ENCODE peak calls at places on chromosome 5, in five cellular contexts. One of them, this sample, is unnamed.

GRCh38 chr5:160467555-160468418 is 46.1 kb downstream of the PTTG1 start:
- DNase-seq in Panc1: peak
- DNase-seq in CD4-positive, alpha-beta memory T cell: peak
- DNase-seq in HCT116: no peak
- DNase-seq in fibroblast of lung: peak
- DNase-seq in this sample: peak

GRCh38 chr5:120605325-120606079 is 141.4 kb downstream of the PRR16 start:
- DNase-seq in CD4-positive, alpha-beta memory T cell: no peak
- DNase-seq in HCT116: no peak
- DNase-seq in fibroblast of lung: no peak
- DNase-seq in Panc1: no peak
- DNase-seq in this sample: no peak

GRCh38 chr5:39502704-39503103 is 77.9 kb upstream of the DAB2 start:
- DNase-seq in fibroblast of lung: no peak
- DNase-seq in Panc1: no peak
- DNase-seq in CD4-positive, alpha-beta memory T cell: no peak
- DNase-seq in HCT116: no peak
- DNase-seq in this sample: no peak

GRCh38 chr5:77316871-77317661 is 106.6 kb downstream of the PDE8B start:
- DNase-seq in HCT116: no peak
- DNase-seq in Panc1: no peak
- DNase-seq in fibroblast of lung: peak
- DNase-seq in CD4-positive, alpha-beta memory T cell: no peak
- DNase-seq in this sample: no peak

GRCh38 chr5:173242675-173243085 is 7.7 kb upstream of the NKX2-5 start:
- DNase-seq in Panc1: no peak
- DNase-seq in CD4-positive, alpha-beta memory T cell: no peak
- DNase-seq in fibroblast of lung: no peak
- DNase-seq in HCT116: no peak
- DNase-seq in this sample: no peak

GRCh38 chr5:80269991-80270438 is 14.2 kb upstream of the SERINC5 start:
- DNase-seq in Panc1: no peak
- DNase-seq in CD4-positive, alpha-beta memory T cell: peak
- DNase-seq in fibroblast of lung: no peak
- DNase-seq in HCT116: no peak
- DNase-seq in this sample: peak

GRCh38 chr5:45521067-45521466 is 175.1 kb downstream of the HCN1 start:
- DNase-seq in Panc1: no peak
- DNase-seq in fibroblast of lung: peak
- DNase-seq in CD4-positive, alpha-beta memory T cell: no peak
- DNase-seq in HCT116: peak
- DNase-seq in this sample: no peak

GRCh38 chr5:76849767-76850291 is at the start of gene S100Z:
- DNase-seq in fibroblast of lung: no peak
- DNase-seq in HCT116: no peak
- DNase-seq in CD4-positive, alpha-beta memory T cell: peak
- DNase-seq in Panc1: no peak
- DNase-seq in this sample: peak

GRCh38 chr5:135993894-135994514 is 34.8 kb upstream of the TGFBI start:
- DNase-seq in HCT116: no peak
- DNase-seq in fibroblast of lung: peak
- DNase-seq in Panc1: no peak
- DNase-seq in CD4-positive, alpha-beta memory T cell: no peak
- DNase-seq in this sample: no peak

GRCh38 chr5:171913987-171914273 is 92.5 kb downstream of the FBXW11 start:
- DNase-seq in fibroblast of lung: peak
- DNase-seq in CD4-positive, alpha-beta memory T cell: no peak
- DNase-seq in Panc1: no peak
- DNase-seq in HCT116: no peak
- DNase-seq in this sample: no peak

GRCh38 chr5:102911973-102912372 is 156.9 kb downstream of the PAM start:
- DNase-seq in fibroblast of lung: peak
- DNase-seq in HCT116: peak
- DNase-seq in Panc1: no peak
- DNase-seq in CD4-positive, alpha-beta memory T cell: no peak
- DNase-seq in this sample: no peak

GRCh38 chr5:72658161-72658560 is 151.0 kb upstream of the ZNF366 start:
- DNase-seq in Panc1: no peak
- DNase-seq in CD4-positive, alpha-beta memory T cell: no peak
- DNase-seq in HCT116: no peak
- DNase-seq in fibroblast of lung: no peak
- DNase-seq in this sample: no peak

GRCh38 chr5:96629774-96630173 is 32.4 kb upstream of the CAST start:
- DNase-seq in HCT116: peak
- DNase-seq in fibroblast of lung: peak
- DNase-seq in Panc1: peak
- DNase-seq in CD4-positive, alpha-beta memory T cell: no peak
- DNase-seq in this sample: no peak

GRCh38 chr5:180901204-180902009 is 2.4 kb downstream of the BTNL8 start:
- DNase-seq in fibroblast of lung: no peak
- DNase-seq in CD4-positive, alpha-beta memory T cell: no peak
- DNase-seq in Panc1: no peak
- DNase-seq in HCT116: no peak
- DNase-seq in this sample: no peak

GRCh38 chr5:31106742-31107546 is 86.5 kb upstream of the CDH6 start:
- DNase-seq in Panc1: no peak
- DNase-seq in HCT116: no peak
- DNase-seq in fibroblast of lung: peak
- DNase-seq in CD4-positive, alpha-beta memory T cell: no peak
- DNase-seq in this sample: no peak

GRCh38 chr5:73433982-73434342 is 14.6 kb downstream of the FOXD1 start:
- DNase-seq in Panc1: no peak
- DNase-seq in fibroblast of lung: peak
- DNase-seq in HCT116: no peak
- DNase-seq in CD4-positive, alpha-beta memory T cell: no peak
- DNase-seq in this sample: no peak

GRCh38 chr5:91359957-91360609 is 23.0 kb downstream of the ARRDC3 start:
- DNase-seq in HCT116: no peak
- DNase-seq in CD4-positive, alpha-beta memory T cell: no peak
- DNase-seq in fibroblast of lung: no peak
- DNase-seq in Panc1: no peak
- DNase-seq in this sample: no peak

GRCh38 chr5:56299212-56299611 is 66.1 kb upstream of the ANKRD55 start:
- DNase-seq in fibroblast of lung: no peak
- DNase-seq in Panc1: no peak
- DNase-seq in HCT116: no peak
- DNase-seq in CD4-positive, alpha-beta memory T cell: no peak
- DNase-seq in this sample: no peak

GRCh38 chr5:128693779-128694178 is 155.7 kb upstream of the FBN2 start:
- DNase-seq in fibroblast of lung: no peak
- DNase-seq in HCT116: no peak
- DNase-seq in CD4-positive, alpha-beta memory T cell: no peak
- DNase-seq in Panc1: no peak
- DNase-seq in this sample: no peak

GRCh38 chr5:174775071-174775470 is 50.7 kb downstream of the MSX2 start:
- DNase-seq in CD4-positive, alpha-beta memory T cell: no peak
- DNase-seq in HCT116: no peak
- DNase-seq in Panc1: no peak
- DNase-seq in fibroblast of lung: no peak
- DNase-seq in this sample: no peak

GRCh38 chr5:124477577-124477976 is 268.9 kb downstream of the ZNF608 start:
- DNase-seq in CD4-positive, alpha-beta memory T cell: no peak
- DNase-seq in fibroblast of lung: no peak
- DNase-seq in Panc1: no peak
- DNase-seq in HCT116: no peak
- DNase-seq in this sample: no peak

GRCh38 chr5:83900307-83900706 is 179.7 kb upstream of the HAPLN1 start:
- DNase-seq in Panc1: no peak
- DNase-seq in CD4-positive, alpha-beta memory T cell: no peak
- DNase-seq in fibroblast of lung: no peak
- DNase-seq in HCT116: no peak
- DNase-seq in this sample: no peak

GRCh38 chr5:89279458-89280036 is 396.6 kb upstream of the MEF2C start:
- DNase-seq in Panc1: no peak
- DNase-seq in fibroblast of lung: no peak
- DNase-seq in CD4-positive, alpha-beta memory T cell: no peak
- DNase-seq in HCT116: no peak
- DNase-seq in this sample: no peak

GRCh38 chr5:38500861-38501260 is 55.6 kb downstream of the LIFR start:
- DNase-seq in HCT116: no peak
- DNase-seq in Panc1: no peak
- DNase-seq in CD4-positive, alpha-beta memory T cell: no peak
- DNase-seq in fibroblast of lung: peak
- DNase-seq in this sample: no peak

GRCh38 chr5:53010819-53011218 is 21.7 kb downstream of the ITGA2 start:
- DNase-seq in HCT116: no peak
- DNase-seq in CD4-positive, alpha-beta memory T cell: no peak
- DNase-seq in Panc1: no peak
- DNase-seq in fibroblast of lung: peak
- DNase-seq in this sample: no peak

GRCh38 chr5:138655530-138656245 is 80.5 kb upstream of the HSPA9 start:
- DNase-seq in HCT116: no peak
- DNase-seq in fibroblast of lung: no peak
- DNase-seq in Panc1: no peak
- DNase-seq in CD4-positive, alpha-beta memory T cell: no peak
- DNase-seq in this sample: no peak

GRCh38 chr5:139872052-139872766 is 76.6 kb downstream of the PSD2 start:
- DNase-seq in Panc1: no peak
- DNase-seq in CD4-positive, alpha-beta memory T cell: no peak
- DNase-seq in fibroblast of lung: no peak
- DNase-seq in HCT116: no peak
- DNase-seq in this sample: no peak

GRCh38 chr5:35853652-35854051 is 3.0 kb upstream of the IL7R start:
- DNase-seq in CD4-positive, alpha-beta memory T cell: peak
- DNase-seq in Panc1: no peak
- DNase-seq in HCT116: no peak
- DNase-seq in fibroblast of lung: peak
- DNase-seq in this sample: peak
- H3K27ac ChIP-seq in CD4-positive, alpha-beta memory T cell: peak
- H3K27ac ChIP-seq in Panc1: no peak
- H3K27ac ChIP-seq in HCT116: no peak
- H3K27ac ChIP-seq in fibroblast of lung: no peak
- H3K27ac ChIP-seq in this sample: peak

DNA sequence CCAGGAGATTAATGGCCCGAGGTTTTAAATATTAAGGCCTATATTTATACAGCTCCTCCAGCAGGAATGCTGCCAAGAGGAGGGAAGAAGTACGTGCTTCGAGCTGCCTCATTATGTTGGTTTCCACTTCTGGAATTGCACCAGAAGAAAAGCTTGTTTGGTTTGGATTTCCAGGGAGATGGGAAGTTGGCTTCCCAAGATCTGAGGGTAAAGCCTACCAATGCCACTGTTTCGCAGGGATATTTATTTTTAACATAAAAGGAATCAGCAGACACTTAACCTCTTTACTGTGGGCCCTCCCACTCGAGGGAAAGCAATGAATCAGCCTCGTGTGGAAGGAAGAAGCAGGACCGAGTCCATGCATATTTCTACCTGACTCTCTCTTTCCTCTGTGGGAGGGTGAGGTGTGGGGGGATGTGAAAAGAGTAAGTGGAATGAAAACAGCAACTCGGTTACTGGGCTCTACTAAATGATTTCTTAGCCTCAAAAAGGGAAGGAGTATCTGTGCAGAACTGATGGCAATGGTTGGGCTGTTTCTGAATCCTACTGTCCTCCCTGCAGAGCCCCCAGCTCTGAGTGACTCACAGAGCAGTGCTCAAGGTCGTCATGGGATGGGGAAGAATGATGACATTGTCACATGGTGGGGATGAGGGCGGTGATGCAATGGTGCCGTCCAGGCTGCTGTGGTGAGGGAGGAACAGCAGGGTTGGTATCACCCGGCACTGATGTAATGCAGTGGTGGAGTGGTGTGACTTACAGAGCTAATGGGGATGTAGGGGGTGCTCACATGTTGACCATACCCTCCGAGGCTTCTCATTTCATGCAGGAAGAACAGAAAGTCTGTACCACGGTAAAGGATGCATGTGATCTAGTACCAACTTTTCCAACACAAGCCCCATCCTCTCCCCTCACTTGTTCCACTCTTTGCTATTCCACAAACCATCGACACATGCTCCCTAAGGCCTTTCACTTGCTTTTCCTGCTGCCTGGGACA is 215.0 kb upstream of the PANK3 start:
- DNase-seq in fibroblast of lung: peak
- DNase-seq in Panc1: no peak
- DNase-seq in CD4-positive, alpha-beta memory T cell: no peak
- DNase-seq in HCT116: no peak
- DNase-seq in this sample: no peak
- H3K27ac ChIP-seq in fibroblast of lung: no peak
- H3K27ac ChIP-seq in Panc1: no peak
- H3K27ac ChIP-seq in CD4-positive, alpha-beta memory T cell: no peak
- H3K27ac ChIP-seq in HCT116: no peak
- H3K27ac ChIP-seq in this sample: no peak

GRCh38 chr5:133370281-133370890 is 242.0 kb downstream of the FSTL4 start:
- DNase-seq in CD4-positive, alpha-beta memory T cell: no peak
- DNase-seq in fibroblast of lung: no peak
- DNase-seq in HCT116: no peak
- DNase-seq in Panc1: no peak
- DNase-seq in this sample: no peak
- H3K27ac ChIP-seq in CD4-positive, alpha-beta memory T cell: no peak
- H3K27ac ChIP-seq in fibroblast of lung: no peak
- H3K27ac ChIP-seq in HCT116: no peak
- H3K27ac ChIP-seq in Panc1: no peak
- H3K27ac ChIP-seq in this sample: no peak

DNA sequence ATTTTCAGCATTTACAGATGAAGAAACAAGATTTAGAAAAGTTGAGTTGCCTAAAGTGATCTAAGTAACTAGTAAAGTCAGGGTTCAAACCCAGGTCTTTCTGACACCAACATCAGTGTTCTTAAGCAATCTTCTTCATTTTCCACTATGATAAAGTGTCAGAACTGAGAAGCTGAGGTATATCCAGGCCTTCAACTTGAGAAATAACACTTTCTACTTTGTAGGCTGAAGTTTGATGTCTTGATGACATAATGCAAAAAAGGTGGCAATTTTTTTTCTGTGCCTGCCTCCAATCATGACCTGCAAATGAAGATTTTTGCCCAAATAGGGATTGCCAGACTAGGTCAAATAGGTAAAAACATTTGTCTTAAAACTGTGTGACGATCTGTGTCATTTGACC is 81.3 kb downstream of the NR3C1 start:
- DNase-seq in CD4-positive, alpha-beta memory T cell: no peak
- DNase-seq in HCT116: no peak
- DNase-seq in Panc1: no peak
- DNase-seq in fibroblast of lung: no peak
- DNase-seq in this sample: no peak
- H3K27ac ChIP-seq in CD4-positive, alpha-beta memory T cell: no peak
- H3K27ac ChIP-seq in HCT116: no peak
- H3K27ac ChIP-seq in Panc1: no peak
- H3K27ac ChIP-seq in fibroblast of lung: no peak
- H3K27ac ChIP-seq in this sample: no peak

GRCh38 chr5:123117989-123118388 is 28.9 kb downstream of the PRDM6 start:
- DNase-seq in HCT116: no peak
- DNase-seq in fibroblast of lung: no peak
- DNase-seq in Panc1: no peak
- DNase-seq in CD4-positive, alpha-beta memory T cell: no peak
- DNase-seq in this sample: no peak

GRCh38 chr5:123116757-123117156 is 27.7 kb downstream of the PRDM6 start:
- DNase-seq in fibroblast of lung: no peak
- DNase-seq in CD4-positive, alpha-beta memory T cell: no peak
- DNase-seq in Panc1: no peak
- DNase-seq in HCT116: no peak
- DNase-seq in this sample: no peak

GRCh38 chr5:123122273-123122672 is 33.2 kb downstream of the PRDM6 start:
- DNase-seq in HCT116: no peak
- DNase-seq in fibroblast of lung: no peak
- DNase-seq in CD4-positive, alpha-beta memory T cell: no peak
- DNase-seq in Panc1: no peak
- DNase-seq in this sample: no peak

GRCh38 chr5:123120197-123120596 is 31.2 kb downstream of the PRDM6 start:
- DNase-seq in CD4-positive, alpha-beta memory T cell: no peak
- DNase-seq in HCT116: peak
- DNase-seq in Panc1: no peak
- DNase-seq in fibroblast of lung: no peak
- DNase-seq in this sample: no peak

GRCh38 chr5:123119334-123119986 is 30.4 kb downstream of the PRDM6 start:
- DNase-seq in CD4-positive, alpha-beta memory T cell: no peak
- DNase-seq in HCT116: peak
- DNase-seq in fibroblast of lung: peak
- DNase-seq in Panc1: no peak
- DNase-seq in this sample: no peak
- H3K27ac ChIP-seq in CD4-positive, alpha-beta memory T cell: no peak
- H3K27ac ChIP-seq in HCT116: no peak
- H3K27ac ChIP-seq in fibroblast of lung: peak
- H3K27ac ChIP-seq in Panc1: no peak
- H3K27ac ChIP-seq in this sample: no peak